ENCODE peak calls at places on chromosomes 2 and 18, in four cellular contexts. One of them, this sample, is unnamed.

GRCh38 chr18:54260376-54261072 is 8.8 kb upstream of the POLI start:
- DNase-seq in GM12878: no peak
- DNase-seq in K562: no peak
- DNase-seq in HepG2: peak; percentile 14
- DNase-seq in this sample: no peak

GRCh38 chr2:74007120-74007519 is 22.4 kb downstream of the TET3 start:
- DNase-seq in GM12878: no peak
- DNase-seq in K562: no peak
- DNase-seq in HepG2: no peak
- DNase-seq in this sample: no peak

GRCh38 chr2:59790186-59791142 is 763.0 kb downstream of the BCL11A start:
- DNase-seq in GM12878: no peak
- DNase-seq in K562: no peak
- DNase-seq in HepG2: no peak
- DNase-seq in this sample: peak; percentile 13

GRCh38 chr18:48139427-48140347 is 209.2 kb upstream of the SMAD2 start:
- DNase-seq in GM12878: no peak
- DNase-seq in K562: no peak
- DNase-seq in HepG2: no peak
- DNase-seq in this sample: no peak

GRCh38 chr2:187527262-187527661 is 27.0 kb downstream of the TFPI start:
- DNase-seq in GM12878: no peak
- DNase-seq in K562: no peak
- DNase-seq in HepG2: peak; percentile 78
- DNase-seq in this sample: no peak

GRCh38 chr2:147703171-147703570 is 141.7 kb upstream of the ACVR2A start:
- DNase-seq in GM12878: no peak
- DNase-seq in K562: no peak
- DNase-seq in HepG2: no peak
- DNase-seq in this sample: no peak

GRCh38 chr2:22879009-22879863 is 505.7 kb upstream of the KLHL29 start:
- DNase-seq in GM12878: no peak
- DNase-seq in K562: no peak
- DNase-seq in HepG2: no peak
- DNase-seq in this sample: no peak

GRCh38 chr2:104481341-104481740 is 372.6 kb upstream of the POU3F3 start:
- DNase-seq in GM12878: no peak
- DNase-seq in K562: no peak
- DNase-seq in HepG2: no peak
- DNase-seq in this sample: no peak

GRCh38 chr2:55875434-55876135 is 48.0 kb downstream of the EFEMP1 start:
- DNase-seq in GM12878: no peak
- DNase-seq in K562: no peak
- DNase-seq in HepG2: peak; percentile 5
- DNase-seq in this sample: no peak

GRCh38 chr18:26017929-26018328 is 72.5 kb downstream of the SS18 start:
- DNase-seq in GM12878: no peak
- DNase-seq in K562: no peak
- DNase-seq in HepG2: no peak
- DNase-seq in this sample: no peak

GRCh38 chr2:176534798-176535479 is 265.7 kb downstream of the MTX2 start:
- DNase-seq in GM12878: no peak
- DNase-seq in K562: no peak
- DNase-seq in HepG2: no peak
- DNase-seq in this sample: no peak

GRCh38 chr2:109239720-109240119 is 110.7 kb downstream of the SH3RF3 start:
- DNase-seq in GM12878: no peak
- DNase-seq in K562: peak; percentile 14
- DNase-seq in HepG2: no peak
- DNase-seq in this sample: no peak

GRCh38 chr2:186913870-186914269 is 64.9 kb upstream of the ZSWIM2 start:
- DNase-seq in GM12878: peak; percentile 3
- DNase-seq in K562: no peak
- DNase-seq in HepG2: no peak
- DNase-seq in this sample: no peak

GRCh38 chr2:112055833-112056625 is 960 bp downstream of the TMEM87B start:
- DNase-seq in GM12878: no peak
- DNase-seq in K562: peak; percentile 40
- DNase-seq in HepG2: peak; percentile 69
- DNase-seq in this sample: peak; percentile 41

GRCh38 chr2:102112271-102112670 is 30.3 kb upstream of the IL1R1 start:
- DNase-seq in GM12878: no peak
- DNase-seq in K562: peak; percentile 25
- DNase-seq in HepG2: no peak
- DNase-seq in this sample: no peak

GRCh38 chr18:51614967-51615571 is 417.6 kb upstream of the MEX3C start:
- DNase-seq in GM12878: no peak
- DNase-seq in K562: no peak
- DNase-seq in HepG2: no peak
- DNase-seq in this sample: no peak

GRCh38 chr18:9828794-9829712 is 56.7 kb upstream of the TXNDC2 start:
- DNase-seq in GM12878: no peak
- DNase-seq in K562: peak; percentile 66
- DNase-seq in HepG2: no peak
- DNase-seq in this sample: no peak

GRCh38 chr2:239035997-239036731 is 188.3 kb downstream of the TWIST2 start:
- DNase-seq in GM12878: no peak
- DNase-seq in K562: no peak
- DNase-seq in HepG2: no peak
- DNase-seq in this sample: peak; percentile 41

GRCh38 chr2:179898873-179899272 is 37.5 kb upstream of the ZNF385B start:
- DNase-seq in GM12878: no peak
- DNase-seq in K562: peak; percentile 37
- DNase-seq in HepG2: peak; percentile 65
- DNase-seq in this sample: peak; percentile 67

GRCh38 chr2:113167115-113167932 is 6.4 kb upstream of the PSD4 start:
- DNase-seq in GM12878: no peak
- DNase-seq in K562: no peak
- DNase-seq in HepG2: peak; percentile 93
- DNase-seq in this sample: no peak

GRCh38 chr2:29066271-29066860 is 8.0 kb downstream of the PCARE start:
- DNase-seq in GM12878: no peak
- DNase-seq in K562: no peak
- DNase-seq in HepG2: peak; percentile 24
- DNase-seq in this sample: no peak

GRCh38 chr2:215711484-215712034 is 275.7 kb upstream of the FN1 start:
- DNase-seq in GM12878: no peak
- DNase-seq in K562: no peak
- DNase-seq in HepG2: peak; percentile 72
- DNase-seq in this sample: no peak

GRCh38 chr2:169877406-169877805 is 50.2 kb downstream of the UBR3 start:
- DNase-seq in GM12878: no peak
- DNase-seq in K562: no peak
- DNase-seq in HepG2: peak; percentile 31
- DNase-seq in this sample: no peak

GRCh38 chr2:109487237-109487869 is 126.4 kb downstream of the SEPTIN10 start:
- DNase-seq in GM12878: no peak
- DNase-seq in K562: no peak
- DNase-seq in HepG2: no peak
- DNase-seq in this sample: no peak

GRCh38 chr18:6251084-6251483 is 163.6 kb downstream of the L3MBTL4 start:
- DNase-seq in GM12878: no peak
- DNase-seq in K562: no peak
- DNase-seq in HepG2: no peak
- DNase-seq in this sample: no peak

GRCh38 chr2:227864161-227864756 is 7.2 kb upstream of the DAW1 start:
- DNase-seq in GM12878: no peak
- DNase-seq in K562: no peak
- DNase-seq in HepG2: no peak
- DNase-seq in this sample: no peak

GRCh38 chr18:61731693-61732376 is 161.0 kb downstream of the RNF152 start:
- DNase-seq in GM12878: no peak
- DNase-seq in K562: no peak
- DNase-seq in HepG2: no peak
- DNase-seq in this sample: no peak

GRCh38 chr18:58967643-58968291 is 103.1 kb downstream of the ZNF532 start:
- DNase-seq in GM12878: no peak
- DNase-seq in K562: no peak
- DNase-seq in HepG2: no peak
- DNase-seq in this sample: no peak

GRCh38 chr2:168060956-168061750 is 186.2 kb downstream of the STK39 start:
- DNase-seq in GM12878: no peak
- DNase-seq in K562: no peak
- DNase-seq in HepG2: no peak
- DNase-seq in this sample: no peak

GRCh38 chr2:229748950-229749349 is 34.6 kb upstream of the DNER start:
- DNase-seq in GM12878: no peak
- DNase-seq in K562: no peak
- DNase-seq in HepG2: no peak
- DNase-seq in this sample: no peak

GRCh38 chr2:98448441-98449145 is 3.9 kb downstream of the INPP4A start:
- DNase-seq in GM12878: no peak
- DNase-seq in K562: no peak
- DNase-seq in HepG2: no peak
- DNase-seq in this sample: no peak

GRCh38 chr2:227623225-227623624 is 5.9 kb downstream of the SCYGR4 start:
- DNase-seq in GM12878: no peak
- DNase-seq in K562: no peak
- DNase-seq in HepG2: no peak
- DNase-seq in this sample: no peak

GRCh38 chr2:223084873-223085272 is 32.9 kb downstream of the KCNE4 start:
- DNase-seq in GM12878: no peak
- DNase-seq in K562: no peak
- DNase-seq in HepG2: no peak
- DNase-seq in this sample: no peak

GRCh38 chr18:79524181-79525078 is 128.7 kb downstream of the NFATC1 start:
- DNase-seq in GM12878: no peak
- DNase-seq in K562: no peak
- DNase-seq in HepG2: no peak
- DNase-seq in this sample: no peak

GRCh38 chr2:46315103-46315890 is 18.1 kb downstream of the EPAS1 start:
- DNase-seq in GM12878: no peak
- DNase-seq in K562: peak; percentile 87
- DNase-seq in HepG2: peak; percentile 97
- DNase-seq in this sample: no peak

GRCh38 chr2:73174941-73175662 is 27.3 kb upstream of the NOTO start:
- DNase-seq in GM12878: no peak
- DNase-seq in K562: no peak
- DNase-seq in HepG2: no peak
- DNase-seq in this sample: no peak

DNA sequence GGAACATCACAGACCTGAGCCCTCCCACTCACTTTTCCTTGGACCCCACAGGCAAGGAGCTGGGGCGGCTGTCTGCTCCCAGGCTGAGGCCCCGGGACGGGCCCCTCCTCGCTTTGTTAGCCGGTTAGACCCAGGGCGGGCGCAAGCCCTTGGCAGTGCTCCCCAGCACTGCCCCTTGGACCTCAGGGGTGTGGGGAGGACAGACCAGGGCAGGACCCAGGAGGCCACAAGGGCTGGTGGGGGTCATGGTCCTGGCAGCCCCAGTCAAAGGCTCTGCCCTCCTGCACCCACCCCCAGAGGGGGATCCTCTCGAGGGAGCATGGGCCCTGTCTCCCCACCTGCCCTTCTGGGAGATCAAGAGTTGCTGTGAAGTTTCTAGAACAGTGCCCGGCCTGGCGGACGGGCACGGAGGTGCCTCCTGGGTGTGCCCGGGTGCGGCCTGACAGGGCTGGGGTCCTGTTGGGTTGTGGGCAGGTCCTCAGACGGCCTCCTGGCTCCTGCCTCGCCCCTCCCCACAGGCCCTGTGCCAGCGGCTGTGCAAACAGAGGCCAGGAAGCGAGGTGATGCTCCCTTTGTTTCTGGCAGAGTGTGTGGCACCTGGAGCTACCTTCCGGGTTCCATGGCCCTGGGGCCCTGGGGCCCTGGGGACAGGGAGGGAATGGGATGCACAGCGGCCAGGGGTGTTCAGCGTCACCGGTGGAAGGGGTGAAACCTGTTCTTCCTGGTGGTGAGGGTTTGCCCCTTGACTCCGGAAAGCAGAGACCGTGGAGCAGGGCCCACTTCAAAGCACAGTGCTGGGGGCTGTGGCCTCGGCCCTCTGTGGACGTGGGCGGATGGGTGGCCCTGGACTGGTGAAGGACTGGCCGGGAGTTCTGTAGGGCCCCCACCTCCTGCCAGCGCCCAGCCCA is 2.9 kb upstream of the GAL3ST2 start:
- DNase-seq in GM12878: no peak
- DNase-seq in K562: no peak
- DNase-seq in HepG2: peak; percentile 71
- DNase-seq in this sample: no peak
- TF ChIP-seq CBFB in GM12878: no peak
- TF ChIP-seq CBFB in K562: no peak
- TF ChIP-seq CBFB in HepG2: peak; percentile 28
- TF ChIP-seq CBFB in this sample: no peak

GRCh38 chr2:20353597-20353996 is 3.0 kb upstream of the PUM2 start:
- DNase-seq in GM12878: no peak
- DNase-seq in K562: no peak
- DNase-seq in HepG2: no peak
- DNase-seq in this sample: no peak
- TF ChIP-seq CBFB in GM12878: no peak
- TF ChIP-seq CBFB in K562: no peak
- TF ChIP-seq CBFB in HepG2: no peak
- TF ChIP-seq CBFB in this sample: no peak

GRCh38 chr18:57655740-57656139 is 34.1 kb upstream of the NARS1 start:
- DNase-seq in GM12878: no peak
- DNase-seq in K562: no peak
- DNase-seq in HepG2: no peak
- DNase-seq in this sample: no peak

GRCh38 chr18:57660961-57661360 is 39.3 kb upstream of the NARS1 start:
- DNase-seq in GM12878: no peak
- DNase-seq in K562: peak; percentile 39
- DNase-seq in HepG2: no peak
- DNase-seq in this sample: no peak

GRCh38 chr18:57659463-57660102 is 37.9 kb upstream of the NARS1 start:
- DNase-seq in GM12878: no peak
- DNase-seq in K562: peak; percentile 82
- DNase-seq in HepG2: no peak
- DNase-seq in this sample: no peak

GRCh38 chr18:57657566-57657965 is 35.9 kb upstream of the NARS1 start:
- DNase-seq in GM12878: no peak
- DNase-seq in K562: no peak
- DNase-seq in HepG2: no peak
- DNase-seq in this sample: no peak
- TF ChIP-seq CBFB in GM12878: no peak
- TF ChIP-seq CBFB in K562: no peak
- TF ChIP-seq CBFB in HepG2: no peak
- TF ChIP-seq CBFB in this sample: no peak

DNA sequence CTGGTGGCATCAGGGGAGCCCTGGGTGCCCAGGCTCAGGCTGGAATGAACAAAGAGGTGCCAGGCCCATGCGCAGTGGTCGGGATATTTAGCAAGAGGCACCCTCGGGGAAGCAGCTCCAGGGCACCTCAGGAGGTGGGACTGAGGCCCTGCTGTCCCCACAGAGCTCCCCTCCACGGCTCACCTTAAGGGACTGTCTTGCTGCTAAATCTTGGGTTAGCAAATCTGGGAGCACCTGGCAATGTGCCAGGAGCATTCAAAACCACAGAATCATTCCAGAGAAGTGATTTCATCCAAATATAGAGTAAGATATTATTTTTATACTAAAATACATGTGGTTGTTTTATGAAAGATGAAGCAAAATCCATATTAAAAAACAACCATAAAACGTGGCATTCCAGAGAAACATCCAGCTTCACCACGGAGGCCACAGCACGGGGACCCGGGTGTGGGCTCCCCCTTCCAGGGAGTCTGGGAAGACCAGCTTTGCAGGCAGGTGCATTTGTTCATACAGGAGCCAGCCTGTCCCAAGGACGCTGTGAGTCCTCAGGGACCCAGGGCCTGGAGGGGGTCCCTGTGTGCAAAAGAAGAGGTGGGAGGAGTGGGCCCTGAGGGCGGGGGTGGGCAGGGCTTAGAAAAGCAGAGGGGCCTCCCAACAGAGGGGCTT is 16.3 kb downstream of the HS1BP3 start:
- DNase-seq in GM12878: no peak
- DNase-seq in K562: no peak
- DNase-seq in HepG2: no peak
- DNase-seq in this sample: no peak
- TF ChIP-seq CBFB in GM12878: no peak
- TF ChIP-seq CBFB in K562: no peak
- TF ChIP-seq CBFB in HepG2: no peak
- TF ChIP-seq CBFB in this sample: no peak

This sample was measured in WTC11.